ENCODE peak calls at places on chromosomes 3 and 15, in ten cellular contexts. R, I, N, L, S, T, Q, M, V and E are unnamed samples.

GRCh38 chr3:53092216-53092615 is 38.0 kb downstream of the RFT1 start:
- DNase-seq in V (no peak), L (no peak), R (no peak), S (no peak), N (no peak), T (no peak), M (no peak), I (no peak), Q (no peak), E (peak; percentile 20)

GRCh38 chr3:115092220-115092791 is 54.8 kb downstream of the ZBTB20 start:
- DNase-seq in M (peak; percentile 12), V (peak; percentile 65), S (peak; percentile 55), I (peak; percentile 19), L (peak; percentile 65), T (peak; percentile 17), N (peak; percentile 82), Q (peak; percentile 62), R (peak; percentile 36), E (peak; percentile 72)

GRCh38 chr3:36843065-36844051 is 79.0 kb upstream of the DCLK3 start:
- DNase-seq in R (no peak), L (peak; percentile 13), M (peak; percentile 28), Q (peak; percentile 41), S (peak; percentile 38), N (peak; percentile 85), T (no peak), V (peak; percentile 60), I (peak; percentile 29), E (no peak)

GRCh38 chr3:2452249-2452648 is 353.6 kb downstream of the CNTN4 start:
- DNase-seq in I (no peak), T (no peak), Q (no peak), R (no peak), M (no peak), N (no peak), L (peak; percentile 43), S (no peak), V (no peak), E (no peak)

GRCh38 chr3:116441652-116442051 is 3.6 kb downstream of the LSAMP start:
- DNase-seq in S (no peak), R (no peak), I (no peak), Q (no peak), L (no peak), T (no peak), N (no peak), V (no peak), M (no peak), E (no peak)

GRCh38 chr3:55343486-55344357 is 143.4 kb downstream of the WNT5A start:
- DNase-seq in V (no peak), L (no peak), S (no peak), Q (no peak), T (no peak), R (no peak), I (no peak), N (no peak), M (no peak), E (no peak)

GRCh38 chr3:114506622-114507300 is 212.9 kb downstream of the TIGIT start:
- DNase-seq in M (no peak), I (no peak), R (no peak), T (no peak), L (no peak), V (no peak), S (no peak), Q (no peak), N (no peak), E (no peak)

GRCh38 chr15:65914371-65914770 is 45.1 kb downstream of the RAB11A start:
- DNase-seq in Q (no peak), T (no peak), R (no peak), M (no peak), N (peak; percentile 44), S (no peak), L (no peak), V (no peak), I (no peak), E (no peak)

GRCh38 chr3:99686955-99687612 is 48.7 kb downstream of the COL8A1 start:
- DNase-seq in N (peak; percentile 66), R (peak; percentile 69), L (no peak), I (no peak), S (no peak), V (no peak), Q (peak; percentile 4), M (no peak), T (no peak), E (peak; percentile 58)

GRCh38 chr15:38514601-38515000 is 50.0 kb downstream of the RASGRP1 start:
- DNase-seq in I (peak; percentile 3), S (no peak), V (no peak), L (no peak), T (no peak), N (no peak), Q (no peak), M (no peak), R (no peak), E (no peak)

GRCh38 chr3:39849992-39850706 is 40.7 kb downstream of the MYRIP start:
- DNase-seq in S (no peak), T (no peak), V (no peak), R (no peak), L (peak; percentile 56), Q (no peak), N (no peak), M (no peak), I (no peak), E (no peak)

GRCh38 chr3:45582407-45582806 is 12.1 kb upstream of the LIMD1 start:
- DNase-seq in T (no peak), I (no peak), M (no peak), V (no peak), N (no peak), L (no peak), R (no peak), S (no peak), Q (no peak), E (no peak)

GRCh38 chr3:11434017-11434526 is 161.9 kb downstream of the ATG7 start:
- DNase-seq in M (no peak), I (no peak), V (no peak), T (no peak), R (no peak), S (no peak), L (no peak), N (no peak), Q (no peak), E (peak; percentile 68)

GRCh38 chr3:75294124-75294523 is 370.0 kb upstream of the FRG2C start:
- DNase-seq in R (no peak), T (peak; percentile 3), Q (no peak), L (peak; percentile 1), V (no peak), N (no peak), S (no peak), I (no peak), M (no peak), E (peak; percentile 42)

GRCh38 chr3:4772171-4772804 is 206.9 kb upstream of the BHLHE40 start:
- DNase-seq in R (no peak), Q (no peak), S (no peak), T (no peak), M (no peak), V (no peak), L (no peak), I (no peak), N (no peak), E (peak; percentile 93)

GRCh38 chr3:83926291-83926690 is 1032.5 kb upstream of the CADM2 start:
- DNase-seq in R (no peak), N (no peak), M (no peak), V (no peak), L (no peak), T (no peak), I (no peak), Q (no peak), S (no peak), E (no peak)

GRCh38 chr3:150385296-150386242 is 22.5 kb upstream of the TSC22D2 start:
- DNase-seq in M (no peak), N (no peak), L (no peak), Q (no peak), V (no peak), S (no peak), T (no peak), R (no peak), I (peak; percentile 75), E (no peak)

GRCh38 chr3:79521221-79521848 is 246.5 kb downstream of the ROBO1 start:
- DNase-seq in N (no peak), T (peak; percentile 43), Q (no peak), M (no peak), L (peak; percentile 50), I (no peak), V (no peak), R (peak; percentile 37), S (no peak), E (no peak)

GRCh38 chr3:15796331-15796730 is 1.4 kb downstream of the ANKRD28 start:
- DNase-seq in N (no peak), Q (no peak), L (no peak), T (no peak), I (no peak), R (no peak), V (no peak), M (no peak), S (no peak), E (no peak)

GRCh38 chr15:61657461-61657860 is 402.8 kb downstream of the VPS13C start:
- DNase-seq in R (no peak), M (no peak), I (no peak), T (no peak), V (no peak), L (no peak), Q (no peak), N (no peak), S (no peak), E (no peak)

GRCh38 chr3:51975857-51976549 is 1.1 kb downstream of the ABHD14A start:
- DNase-seq in I (no peak), V (no peak), M (no peak), T (no peak), N (peak; percentile 72), R (no peak), S (no peak), L (peak; percentile 51), Q (no peak), E (peak; percentile 85)

GRCh38 chr15:42286445-42287029 is 13.3 kb upstream of the TMEM87A start:
- DNase-seq in Q (no peak), N (no peak), R (no peak), I (no peak), L (no peak), V (no peak), S (no peak), T (no peak), M (no peak), E (no peak)

GRCh38 chr3:11074007-11074406 is 80.3 kb upstream of the HRH1 start:
- DNase-seq in V (no peak), N (no peak), Q (no peak), I (no peak), L (no peak), R (no peak), T (no peak), S (no peak), M (no peak), E (no peak)

GRCh38 chr3:10986592-10986991 is 6.0 kb upstream of the SLC6A1 start:
- DNase-seq in L (no peak), I (no peak), S (no peak), Q (no peak), M (no peak), T (no peak), R (no peak), V (no peak), N (no peak), E (no peak)